ENCODE peak calls at places on chromosomes 5 and 9, in five cellular contexts. V, F, K, H and S are unnamed samples.

GRCh38 chr9:131140550-131140949 is 15.2 kb downstream of the NUP214 start:
- DNase-seq in V (no peak), F (no peak), K (no peak), H (no peak), S (no peak)

GRCh38 chr5:137201876-137202275 is 297.2 kb downstream of the SPOCK1 start:
- DNase-seq in V (peak), F (no peak), K (no peak), H (no peak), S (peak)

GRCh38 chr9:110088099-110088498 is 119.9 kb downstream of the C9orf152 start:
- DNase-seq in V (no peak), F (no peak), K (no peak), H (no peak), S (no peak)

GRCh38 chr9:2362170-2362569 is 259.4 kb upstream of the VLDLR start:
- DNase-seq in V (no peak), F (no peak), K (no peak), H (no peak), S (no peak)

GRCh38 chr9:93287593-93287992 is 103.7 kb downstream of the WNK2 start:
- DNase-seq in V (no peak), F (no peak), K (no peak), H (no peak), S (no peak)

GRCh38 chr9:32265037-32265436 is 119.4 kb upstream of the ACO1 start:
- DNase-seq in V (no peak), F (peak), K (no peak), H (no peak), S (no peak)

GRCh38 chr5:68478306-68479091 is 262.9 kb downstream of the PIK3R1 start:
- DNase-seq in V (peak), F (no peak), K (no peak), H (no peak), S (no peak)

GRCh38 chr5:78533356-78533755 is 115.2 kb downstream of the LHFPL2 start:
- DNase-seq in V (peak), F (no peak), K (no peak), H (no peak), S (peak)

GRCh38 chr9:121601234-121601633 is 50.2 kb upstream of the DAB2IP start:
- DNase-seq in V (no peak), F (no peak), K (no peak), H (no peak), S (peak)

GRCh38 chr5:111563041-111563822 is 50.9 kb upstream of the STARD4 start:
- DNase-seq in V (peak), F (no peak), K (no peak), H (no peak), S (peak)

GRCh38 chr5:88732181-88732633 is 150.8 kb downstream of the MEF2C start:
- DNase-seq in V (no peak), F (no peak), K (no peak), H (no peak), S (peak)

DNA sequence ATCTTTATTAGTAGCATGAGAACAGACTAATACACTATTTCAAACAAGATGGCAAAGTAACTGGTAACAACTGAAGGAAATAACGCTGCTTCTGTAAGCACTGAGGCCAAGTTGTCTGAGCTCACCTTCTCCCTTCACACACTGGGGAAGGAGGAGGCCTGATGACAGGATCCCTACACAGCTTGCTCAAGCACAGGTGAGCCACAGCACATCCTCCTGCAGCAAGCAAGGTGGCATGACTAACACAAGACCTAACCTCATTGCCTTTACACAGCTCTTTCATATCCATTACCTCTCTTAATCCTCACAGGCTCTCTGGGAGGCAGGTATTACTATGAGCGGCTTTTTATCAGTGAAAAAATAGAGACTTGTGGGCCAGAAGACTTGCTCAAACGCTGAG is 83.3 kb downstream of the ARL15 start:
- DNase-seq in V (no peak), F (no peak), K (no peak), H (no peak), S (no peak)
- H3K4ac ChIP-seq in V (no peak), F (no peak), K (no peak), H (no peak), S (no peak)

DNA sequence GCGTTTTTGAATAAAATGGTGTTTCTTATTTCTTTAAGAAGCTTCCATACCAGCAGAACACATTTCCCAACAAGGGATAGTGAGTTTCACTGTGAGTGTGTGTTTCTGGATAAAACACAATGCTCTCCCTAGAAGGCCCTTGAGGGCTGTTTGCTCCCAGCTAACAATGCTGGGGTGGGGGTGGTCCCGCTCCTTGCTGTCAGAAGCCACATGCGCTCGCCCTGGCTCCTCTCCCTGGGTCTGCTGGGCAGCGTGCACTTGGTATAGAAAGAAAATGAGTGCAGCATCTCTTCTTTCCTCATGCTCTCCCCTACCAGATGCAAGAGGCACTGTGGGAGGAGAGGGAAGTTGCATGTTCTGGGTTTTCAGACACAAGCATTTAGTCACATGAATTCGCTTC is 603.4 kb downstream of the IRX1 start:
- DNase-seq in V (no peak), F (no peak), K (no peak), H (no peak), S (no peak)
- H3K9ac ChIP-seq in V (no peak), F (no peak), K (no peak), H (no peak), S (no peak)

GRCh38 chr5:154291917-154292316 is 101.4 kb downstream of the GALNT10 start:
- DNase-seq in V (no peak), F (no peak), K (no peak), H (no peak), S (no peak)
- H4K91ac ChIP-seq in V (no peak), F (no peak), K (no peak), H (no peak), S (no peak)

GRCh38 chr5:115116001-115116400 is 53.7 kb downstream of the TRIM36 start:
- DNase-seq in V (no peak), F (no peak), K (no peak), H (no peak), S (no peak)
- H3K4ac ChIP-seq in V (no peak), F (no peak), K (no peak), H (no peak), S (no peak)

GRCh38 chr5:172185096-172185461 is 2.9 kb downstream of the STK10 start:
- DNase-seq in V (no peak), F (no peak), K (no peak), H (no peak), S (no peak)
- H3K9ac ChIP-seq in V (no peak), F (no peak), K (no peak), H (no peak), S (no peak)